ENCODE peak calls at places on chromosomes 5 and 9, in nine cellular contexts. C, K, D, W, G, H, F, O and I are unnamed samples.

GRCh38 chr9:123763910-123764588 is 165.9 kb downstream of the DENND1A start:
- DNase-seq in W (no peak), D (peak), O (no peak), K (no peak), F (no peak), C (no peak), G (no peak), H (no peak), I (no peak)

GRCh38 chr5:7754997-7755596 is 95.8 kb downstream of the CFAP90 start:
- DNase-seq in G (no peak), C (peak), O (peak), W (peak), K (peak), D (peak), F (no peak), H (peak), I (no peak)

GRCh38 chr9:33628865-33629410 is 104.9 kb downstream of the ANKRD18B start:
- DNase-seq in H (no peak), W (no peak), O (no peak), G (no peak), K (no peak), C (no peak), D (no peak), F (no peak), I (no peak)

GRCh38 chr5:1524799-1525623 is 1.3 kb upstream of the LPCAT1 start:
- DNase-seq in W (peak), F (no peak), G (no peak), H (peak), D (no peak), C (peak), K (peak), O (no peak), I (peak)

GRCh38 chr5:67770431-67771025 is 445.0 kb upstream of the PIK3R1 start:
- DNase-seq in C (no peak), H (peak), O (peak), G (no peak), D (peak), K (no peak), W (no peak), F (no peak), I (no peak)

GRCh38 chr5:72817076-72817476 is 615 bp downstream of the TNPO1 start:
- DNase-seq in O (peak), H (peak), W (peak), K (peak), C (peak), D (peak), G (peak), F (peak), I (peak)

GRCh38 chr5:169083394-169084018 is 217.4 kb downstream of the SLIT3 start:
- DNase-seq in O (peak), C (no peak), F (no peak), H (no peak), W (no peak), G (no peak), D (no peak), K (no peak), I (no peak)

GRCh38 chr5:1555011-1555807 is 31.4 kb upstream of the LPCAT1 start:
- DNase-seq in D (peak), G (no peak), O (peak), K (peak), W (no peak), H (peak), C (no peak), F (peak), I (no peak)

GRCh38 chr9:82247318-82247717 is 258.7 kb downstream of the SPATA31D1 start:
- DNase-seq in W (no peak), H (no peak), C (no peak), O (no peak), G (peak), K (peak), D (no peak), F (no peak), I (no peak)

GRCh38 chr5:73633060-73633459 is 7.1 kb downstream of the ARHGEF28 start:
- DNase-seq in C (no peak), W (no peak), K (no peak), F (peak), G (no peak), H (no peak), O (no peak), D (peak), I (no peak)

GRCh38 chr9:81633952-81634421 is 55.4 kb downstream of the TLE1 start:
- DNase-seq in W (no peak), G (no peak), K (no peak), D (peak), F (no peak), O (peak), H (peak), C (no peak), I (no peak)

GRCh38 chr5:93092349-93093105 is 488.5 kb downstream of the NR2F1-AS1 start:
- DNase-seq in W (no peak), D (peak), O (no peak), K (no peak), G (no peak), F (no peak), H (no peak), C (no peak), I (no peak)

GRCh38 chr9:133964463-133964862 is 27.7 kb downstream of the VAV2 start:
- DNase-seq in C (no peak), F (no peak), W (no peak), O (no peak), G (no peak), D (no peak), K (no peak), H (no peak), I (no peak)

GRCh38 chr5:34524123-34524522 is 132.0 kb upstream of the RAI14 start:
- DNase-seq in O (no peak), G (no peak), K (no peak), D (peak), C (no peak), F (no peak), H (no peak), W (no peak), I (no peak)

GRCh38 chr9:135468866-135469521 is 10.6 kb upstream of the PPP1R26 start:
- DNase-seq in W (no peak), K (no peak), G (no peak), F (no peak), O (no peak), H (no peak), D (no peak), C (no peak), I (no peak)

GRCh38 chr5:140044041-140044440 is 942 bp upstream of the NRG2 start:
- DNase-seq in H (no peak), W (no peak), C (no peak), G (no peak), K (no peak), D (no peak), O (no peak), F (no peak), I (no peak)

GRCh38 chr9:24698864-24699518 is 153.3 kb upstream of the IZUMO3 start:
- DNase-seq in F (no peak), G (no peak), W (no peak), C (no peak), K (no peak), D (no peak), O (no peak), H (no peak), I (no peak)

GRCh38 chr5:4555739-4556285 is 584.3 kb upstream of the ADAMTS16 start:
- DNase-seq in F (no peak), H (no peak), W (no peak), G (no peak), D (no peak), C (no peak), K (no peak), O (no peak), I (no peak)

GRCh38 chr9:132181796-132182521 is 20.1 kb downstream of the NTNG2 start:
- DNase-seq in H (no peak), W (no peak), F (no peak), G (peak), C (no peak), D (no peak), K (no peak), O (no peak), I (no peak)

GRCh38 chr9:136544549-136545064 is 1.2 kb downstream of the NOTCH1 start:
- DNase-seq in W (peak), H (peak), D (no peak), C (peak), F (no peak), O (no peak), K (peak), G (no peak), I (no peak)

GRCh38 chr5:175573493-175574269 is 84.2 kb upstream of the HRH2 start:
- DNase-seq in C (no peak), K (no peak), W (no peak), F (no peak), D (no peak), G (no peak), H (no peak), O (no peak), I (no peak)

GRCh38 chr5:170338933-170339779 is 41.6 kb upstream of the LCP2 start:
- DNase-seq in K (peak), H (peak), C (no peak), G (no peak), W (peak), O (no peak), D (no peak), F (no peak), I (no peak)

GRCh38 chr9:71816782-71817549 is 48.7 kb upstream of the CEMIP2 start:
- DNase-seq in W (no peak), H (no peak), F (no peak), C (no peak), D (no peak), K (peak), O (no peak), G (no peak), I (no peak)

GRCh38 chr9:11086561-11086960 is 473.8 kb upstream of the PTPRD start:
- DNase-seq in D (no peak), H (no peak), C (no peak), W (no peak), O (no peak), F (no peak), K (no peak), G (no peak), I (no peak)

GRCh38 chr5:135140805-135141204 is 106.8 kb upstream of the PITX1 start:
- DNase-seq in O (no peak), H (peak), D (peak), W (no peak), C (no peak), F (no peak), G (no peak), K (peak), I (peak)

GRCh38 chr5:141734501-141735231 is 52.6 kb upstream of the ARAP3 start:
- DNase-seq in K (no peak), C (peak), O (no peak), D (peak), H (peak), F (no peak), W (peak), G (no peak), I (peak)

GRCh38 chr5:143309661-143310431 is 93.6 kb downstream of the NR3C1 start:
- DNase-seq in G (no peak), K (no peak), C (no peak), O (no peak), H (no peak), F (no peak), D (no peak), W (no peak), I (no peak)

GRCh38 chr5:67058998-67059746 is 137.4 kb downstream of the CD180 start:
- DNase-seq in C (no peak), F (no peak), H (no peak), K (no peak), W (no peak), D (no peak), O (no peak), G (no peak), I (no peak)

GRCh38 chr5:37722236-37723146 is 117.3 kb downstream of the GDNF start:
- DNase-seq in W (no peak), G (no peak), D (peak), H (no peak), O (peak), F (no peak), K (no peak), C (no peak), I (no peak)

DNA sequence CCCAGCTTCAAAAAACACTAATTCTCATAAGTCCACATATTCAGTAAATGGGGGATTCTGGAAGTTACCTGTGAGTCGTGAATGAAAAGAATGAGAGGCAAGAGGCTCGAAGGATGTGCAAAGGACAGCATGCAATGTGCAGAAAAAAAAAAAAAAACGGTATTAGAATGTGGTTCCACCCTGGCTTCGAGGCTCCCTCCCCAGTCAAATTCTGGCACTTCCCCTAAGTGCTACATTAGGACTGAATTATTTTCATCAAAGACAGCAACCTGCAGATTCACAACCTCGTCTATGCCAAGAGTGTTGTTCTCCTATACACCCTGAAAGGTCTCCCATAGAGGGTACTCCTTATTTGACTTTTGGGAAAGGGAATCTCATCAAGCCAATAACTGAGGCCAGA is 16.5 kb downstream of the CAPSL start:
- DNase-seq in F (no peak), K (no peak), G (no peak), W (no peak), C (no peak), O (no peak), D (no peak), H (no peak), I (no peak)
- TF ChIP-seq EP300 in F (no peak), K (no peak), G (no peak), W (no peak), C (no peak), O (no peak), D (no peak), H (no peak), I (no peak)

DNA sequence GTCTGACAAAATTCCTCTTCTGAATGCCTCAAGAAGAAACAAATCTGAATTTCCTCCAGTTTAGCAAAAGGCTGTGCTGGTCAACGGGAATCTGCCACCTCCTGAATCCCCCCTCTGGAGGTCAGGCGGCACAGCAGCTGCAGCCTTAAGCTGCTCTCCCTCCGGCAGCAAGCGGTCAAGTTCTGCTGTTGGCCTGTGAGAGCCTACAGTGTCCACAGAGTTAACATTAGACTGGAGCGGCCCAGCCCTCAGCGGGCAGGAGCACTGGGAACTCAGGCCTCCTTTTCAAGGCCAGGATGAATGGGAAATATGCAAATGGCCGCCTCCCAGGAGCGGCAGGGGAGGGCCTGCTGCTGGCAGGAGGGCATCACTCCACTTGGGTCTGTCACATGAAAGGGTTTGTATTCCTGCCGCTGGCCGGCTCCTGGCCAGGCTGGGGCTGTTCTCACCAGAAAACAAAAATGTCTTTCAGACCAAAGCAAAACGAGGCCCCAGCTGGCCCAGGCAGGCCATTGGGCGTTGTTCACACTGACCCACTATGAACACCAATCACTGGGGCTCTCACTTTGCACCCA is 8.2 kb downstream of the ACSL6 start:
- DNase-seq in K (no peak), D (no peak), F (no peak), W (no peak), C (no peak), G (no peak), O (peak), H (no peak), I (no peak)
- H3K27ac ChIP-seq in K (no peak), D (no peak), F (no peak), W (no peak), C (no peak), G (no peak), O (peak), H (no peak), I (no peak)

GRCh38 chr9:79858509-79858908 is 286.7 kb downstream of the TLE4 start:
- DNase-seq in D (peak), O (peak), H (no peak), F (no peak), G (no peak), C (no peak), W (no peak), K (no peak), I (no peak)
- TF ChIP-seq EP300 in D (no peak), O (no peak), H (no peak), F (no peak), G (no peak), C (no peak), W (no peak), K (no peak), I (no peak)

GRCh38 chr9:87891754-87892153 is 9.1 kb downstream of the SPATA31E1 start:
- DNase-seq in F (no peak), W (no peak), G (no peak), C (no peak), D (no peak), K (no peak), H (no peak), O (no peak), I (no peak)

GRCh38 chr9:87894998-87895625 is 12.4 kb downstream of the SPATA31E1 start:
- DNase-seq in F (no peak), C (no peak), D (no peak), O (no peak), H (no peak), G (no peak), K (no peak), W (no peak), I (no peak)

GRCh38 chr9:87889882-87890252 is 7.2 kb downstream of the SPATA31E1 start:
- DNase-seq in F (peak), O (no peak), C (peak), H (no peak), K (no peak), D (no peak), G (no peak), W (no peak), I (no peak)

GRCh38 chr9:87890866-87891265 is 8.2 kb downstream of the SPATA31E1 start:
- DNase-seq in C (peak), H (no peak), G (no peak), D (no peak), W (no peak), K (no peak), O (no peak), F (no peak), I (no peak)

GRCh38 chr9:87892956-87893355 is 10.3 kb downstream of the SPATA31E1 start:
- DNase-seq in O (no peak), W (no peak), G (no peak), D (no peak), C (no peak), F (no peak), H (no peak), K (no peak), I (no peak)
- H3K27ac ChIP-seq in O (no peak), W (no peak), G (no peak), D (no peak), C (no peak), F (no peak), H (no peak), K (no peak), I (no peak)

DNA sequence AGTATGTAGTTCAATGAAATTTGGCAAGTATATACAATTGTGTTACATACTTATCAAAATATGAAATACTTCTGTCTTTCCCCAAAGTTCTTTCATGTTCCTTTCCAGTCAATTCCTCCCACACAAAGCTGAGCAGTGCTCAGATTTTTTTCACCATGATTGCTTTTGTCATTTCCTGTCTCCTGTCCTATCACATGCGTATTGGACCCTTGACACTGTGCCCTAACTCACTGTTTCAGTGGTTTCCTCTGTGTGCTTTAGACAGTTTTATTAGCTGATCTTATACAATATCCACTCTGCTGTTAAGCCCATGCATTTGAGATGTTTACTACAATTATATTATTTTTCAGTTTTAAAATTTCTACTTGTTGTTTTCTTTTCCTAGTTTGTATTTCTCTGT is 463.6 kb upstream of the MEF2C start:
- DNase-seq in W (no peak), K (no peak), F (no peak), C (no peak), H (no peak), D (no peak), O (no peak), G (no peak), I (no peak)
- TF ChIP-seq EP300 in W (no peak), K (no peak), F (no peak), C (no peak), H (no peak), D (no peak), O (no peak), G (no peak), I (no peak)

GRCh38 chr5:97127727-97128126 is 14.7 kb downstream of the LIX1 start:
- DNase-seq in W (no peak), O (no peak), K (no peak), G (no peak), F (peak), C (no peak), D (no peak), H (no peak), I (no peak)
- H3K27ac ChIP-seq in W (no peak), O (no peak), K (no peak), G (no peak), F (no peak), C (no peak), D (no peak), H (no peak), I (no peak)

DNA sequence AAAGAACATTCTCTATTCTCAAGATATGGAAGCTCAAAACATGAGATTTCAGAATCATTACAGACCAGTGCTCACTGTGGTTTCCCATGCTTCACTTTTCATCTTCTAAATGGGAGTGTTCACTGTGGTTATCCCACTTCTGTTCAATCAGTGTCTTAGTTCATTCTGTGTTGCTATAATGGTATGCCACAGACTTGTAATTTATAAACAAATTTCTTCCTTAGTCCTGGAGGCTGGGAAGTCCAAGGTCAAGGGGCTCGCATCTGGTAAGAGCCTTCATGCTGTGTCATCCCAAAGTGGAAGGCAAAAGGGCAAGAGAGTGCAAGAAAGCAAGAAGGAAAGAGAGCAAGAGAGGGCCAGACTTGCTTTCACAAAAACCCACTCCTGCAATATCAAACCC is 146.3 kb downstream of the TTC39B start:
- DNase-seq in O (no peak), F (no peak), H (no peak), C (no peak), G (no peak), W (no peak), D (no peak), K (no peak), I (no peak)
- TF ChIP-seq EP300 in O (no peak), F (no peak), H (no peak), C (no peak), G (no peak), W (no peak), D (no peak), K (no peak), I (no peak)

DNA sequence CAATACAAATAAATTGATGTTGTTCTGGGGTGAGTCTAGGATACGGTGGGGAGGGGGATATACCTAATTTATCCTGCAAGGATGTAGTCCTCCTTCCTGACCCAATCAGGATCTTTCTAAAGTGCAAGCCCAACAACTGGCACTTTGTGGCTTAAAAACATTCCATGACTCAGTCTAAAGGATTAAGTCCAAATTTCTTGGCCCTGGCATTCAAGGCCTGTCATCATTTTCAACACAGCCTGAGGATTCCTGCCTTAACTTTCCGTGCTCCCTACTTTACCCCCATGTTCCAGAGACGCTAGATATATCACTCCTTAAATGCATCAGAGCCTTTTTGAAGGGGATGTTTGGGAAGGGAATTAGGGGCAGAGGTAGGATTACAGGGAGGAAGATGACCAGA is 1.0 kb downstream of the FAM221B start:
- DNase-seq in C (no peak), F (no peak), D (no peak), O (no peak), H (no peak), W (no peak), G (no peak), K (no peak), I (no peak)
- H3K27ac ChIP-seq in C (no peak), F (peak), D (no peak), O (no peak), H (no peak), W (peak), G (no peak), K (no peak), I (no peak)